ENCODE peak calls at places on chromosome 4, in seven cellular contexts. J, Y, E, W, T, M and X are unnamed samples.

GRCh38 chr4:143358923-143359694 is 22.4 kb downstream of the GAB1 start:
- DNase-seq in E (peak), W (no peak), M (peak), Y (no peak), T (peak), J (peak), X (peak)

GRCh38 chr4:101232074-101232776 is 115.1 kb downstream of the PPP3CA start:
- DNase-seq in T (no peak), E (no peak), Y (no peak), M (no peak), J (peak), W (no peak), X (no peak)

GRCh38 chr4:97910005-97910404 is 233.3 kb downstream of the STPG2 start:
- DNase-seq in T (no peak), J (peak), E (no peak), Y (no peak), M (peak), W (peak), X (no peak)

GRCh38 chr4:6999172-7000086 is 43.7 kb upstream of the TADA2B start:
- DNase-seq in E (no peak), W (no peak), Y (no peak), T (peak), J (no peak), M (no peak), X (no peak)

GRCh38 chr4:41613362-41613761 is 75.4 kb downstream of the LIMCH1 start:
- DNase-seq in M (no peak), W (no peak), J (no peak), E (no peak), T (no peak), Y (no peak), X (no peak)

GRCh38 chr4:6200011-6200921 is at the start of gene JAKMIP1:
- DNase-seq in W (peak), E (peak), T (peak), Y (peak), M (no peak), J (peak), X (peak)

GRCh38 chr4:42151568-42152506 is 618 bp downstream of the BEND4 start:
- DNase-seq in J (peak), T (peak), M (no peak), Y (no peak), E (peak), W (peak), X (peak)

GRCh38 chr4:155966661-155967060 is 13.0 kb upstream of the CTSO start:
- DNase-seq in W (no peak), Y (no peak), J (no peak), M (no peak), E (no peak), T (no peak), X (no peak)

GRCh38 chr4:115275615-115276014 is 162.2 kb upstream of the NDST4 start:
- DNase-seq in M (no peak), T (no peak), J (no peak), W (no peak), E (no peak), Y (no peak), X (no peak)

GRCh38 chr4:80161413-80162058 is 35.8 kb upstream of the PRDM8 start:
- DNase-seq in W (no peak), M (no peak), Y (no peak), J (no peak), T (no peak), E (no peak), X (no peak)

GRCh38 chr4:79862842-79863241 is 210.2 kb downstream of the ANTXR2 start:
- DNase-seq in T (no peak), E (no peak), W (peak), M (no peak), J (no peak), Y (no peak), X (no peak)

GRCh38 chr4:105149771-105150170 is 3.1 kb downstream of the TET2 start:
- DNase-seq in T (no peak), M (no peak), J (no peak), E (no peak), W (no peak), Y (no peak), X (no peak)

GRCh38 chr4:40526741-40527140 is 102.9 kb downstream of the RBM47 start:
- DNase-seq in E (no peak), W (no peak), J (no peak), M (no peak), Y (no peak), T (no peak), X (no peak)

GRCh38 chr4:55032788-55033187 is 92.6 kb downstream of the KDR start:
- DNase-seq in J (no peak), Y (no peak), T (no peak), W (no peak), E (no peak), M (no peak), X (no peak)

GRCh38 chr4:931960-932712 is at the start of the genes GAK and TMEM175:
- DNase-seq in W (peak), J (peak), E (peak), Y (peak), M (peak), T (peak), X (peak)
- TF ChIP-seq CTCF in W (no peak), J (no peak), E (peak), Y (no peak), M (no peak), T (peak), X (peak)

DNA sequence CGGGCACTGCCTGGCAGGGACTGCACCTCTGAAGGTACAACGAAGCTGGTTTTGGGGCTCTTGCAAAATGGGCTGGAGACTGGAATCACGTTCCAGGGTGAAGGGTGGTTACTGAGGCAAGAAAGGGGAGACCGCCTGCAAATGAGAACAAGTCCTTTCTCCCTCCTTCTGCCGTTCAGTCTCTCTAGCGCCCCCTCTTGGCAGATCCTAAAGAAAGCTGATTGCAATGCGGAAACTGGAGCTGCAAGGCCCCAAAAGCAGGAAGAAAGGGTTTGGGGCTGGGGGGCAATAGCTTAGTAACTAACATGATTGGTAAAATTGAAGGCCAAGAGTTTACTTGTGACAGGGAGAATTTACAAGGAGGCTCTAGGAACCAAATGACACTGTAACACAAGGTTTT is 222.6 kb upstream of the HAND2 start:
- DNase-seq in M (no peak), Y (no peak), E (peak), T (no peak), J (peak), W (peak), X (no peak)
- TF ChIP-seq CTCF in M (peak), Y (no peak), E (peak), T (no peak), J (peak), W (peak), X (peak)

DNA sequence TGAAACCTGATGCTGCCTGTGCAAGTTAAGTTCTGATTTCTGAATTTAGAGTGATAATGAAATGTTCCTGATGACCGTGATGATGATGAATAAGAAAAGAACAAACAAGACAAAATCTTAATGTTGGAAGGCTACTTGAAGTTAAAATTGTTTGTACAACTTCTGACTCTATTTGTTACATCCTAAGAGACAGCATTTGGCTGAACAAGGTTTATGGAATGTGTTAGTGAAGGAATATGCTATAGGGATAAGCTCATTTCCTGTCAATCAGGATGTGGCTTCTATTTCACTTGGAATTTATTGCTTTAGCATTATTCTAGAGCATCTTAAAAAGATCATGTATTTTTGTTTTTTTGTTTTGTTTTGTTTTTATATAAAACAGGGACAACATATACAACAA is 267.5 kb downstream of the FAT4 start:
- DNase-seq in Y (no peak), J (no peak), T (no peak), M (no peak), E (no peak), W (no peak), X (no peak)
- TF ChIP-seq CTCF in Y (no peak), J (no peak), T (no peak), M (no peak), E (no peak), W (no peak), X (no peak)

GRCh38 chr4:68575081-68575480 is 1.0 kb downstream of the UGT2B17 start:
- DNase-seq in E (no peak), J (peak), W (no peak), T (no peak), Y (no peak), M (no peak), X (no peak)

GRCh38 chr4:68576272-68577100 is at the start of gene UGT2B17:
- DNase-seq in J (peak), T (no peak), E (no peak), Y (no peak), W (no peak), M (no peak), X (peak)

GRCh38 chr4:68582339-68582717 is 6.2 kb upstream of the UGT2B17 start:
- DNase-seq in M (no peak), T (no peak), Y (no peak), W (no peak), J (no peak), E (no peak), X (no peak)

GRCh38 chr4:68581382-68582338 is 5.5 kb upstream of the UGT2B17 start:
- DNase-seq in M (no peak), J (no peak), W (no peak), E (no peak), Y (no peak), T (no peak), X (no peak)

DNA sequence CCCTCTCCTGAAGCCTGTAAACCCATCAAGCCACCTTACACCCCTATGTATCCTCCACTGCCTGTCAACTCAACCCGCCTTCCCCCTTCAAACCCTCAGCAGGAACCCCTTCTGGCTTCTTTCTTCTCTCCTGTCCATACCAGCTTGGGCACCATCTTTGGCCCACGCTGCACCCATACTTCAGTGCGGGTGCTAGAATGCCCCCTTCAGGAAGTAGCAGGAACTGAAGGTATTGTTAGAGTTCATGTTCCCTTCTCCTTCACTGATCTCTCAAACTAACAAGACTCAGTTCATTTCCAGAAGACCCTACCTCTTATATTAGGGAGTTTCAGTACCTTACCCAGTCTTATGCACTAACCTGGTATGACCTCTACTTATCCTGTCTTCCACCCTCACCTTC is 1.5 kb upstream of the UGT2B17 start:
- DNase-seq in W (no peak), E (no peak), J (no peak), M (no peak), T (no peak), Y (no peak), X (no peak)
- TF ChIP-seq CTCF in W (peak), E (no peak), J (peak), M (peak), T (no peak), Y (no peak), X (peak)

DNA sequence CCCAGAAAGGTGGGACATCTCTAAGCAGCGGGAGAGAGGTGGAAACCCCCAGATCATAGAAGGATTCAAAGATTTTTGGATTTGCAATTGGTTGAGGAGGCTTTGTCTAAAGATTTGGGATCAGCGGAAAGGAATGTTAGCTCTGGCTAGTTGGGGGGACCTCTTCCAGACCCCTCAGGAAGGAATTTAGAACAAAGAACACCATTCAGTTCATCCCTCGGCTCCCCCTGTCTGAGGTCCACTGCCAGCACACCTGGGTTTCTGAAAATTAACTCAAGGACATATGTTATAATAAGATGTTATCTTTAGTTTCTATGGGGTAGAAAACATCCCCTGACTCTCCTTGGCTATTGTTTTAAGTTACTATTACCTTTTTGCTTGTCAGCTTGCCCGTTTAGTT is 163.6 kb downstream of the CEP135 start:
- DNase-seq in W (no peak), J (no peak), E (no peak), Y (no peak), M (no peak), T (no peak), X (no peak)
- TF ChIP-seq CTCF in W (peak), J (no peak), E (no peak), Y (no peak), M (peak), T (no peak), X (no peak)

GRCh38 chr4:71648923-71649322 is 135.0 kb downstream of the GC start:
- DNase-seq in M (no peak), W (no peak), J (no peak), E (no peak), Y (no peak), T (no peak), X (no peak)
- TF ChIP-seq CTCF in M (no peak), W (no peak), J (no peak), E (no peak), Y (no peak), T (no peak), X (no peak)

GRCh38 chr4:107037188-107037587 is 1.1 kb upstream of the DKK2 start:
- DNase-seq in E (peak), Y (peak), T (no peak), J (no peak), W (peak), M (no peak), X (peak)

GRCh38 chr4:107035711-107036601 is at the start of gene DKK2:
- DNase-seq in E (peak), T (peak), M (no peak), W (peak), Y (no peak), J (no peak), X (peak)

GRCh38 chr4:107034982-107035710 is 967 bp downstream of the DKK2 start:
- DNase-seq in E (peak), T (peak), M (no peak), Y (no peak), W (peak), J (no peak), X (peak)

GRCh38 chr4:107036602-107037151 is 564 bp upstream of the DKK2 start:
- DNase-seq in J (no peak), T (no peak), Y (no peak), M (no peak), W (peak), E (no peak), X (peak)

DNA sequence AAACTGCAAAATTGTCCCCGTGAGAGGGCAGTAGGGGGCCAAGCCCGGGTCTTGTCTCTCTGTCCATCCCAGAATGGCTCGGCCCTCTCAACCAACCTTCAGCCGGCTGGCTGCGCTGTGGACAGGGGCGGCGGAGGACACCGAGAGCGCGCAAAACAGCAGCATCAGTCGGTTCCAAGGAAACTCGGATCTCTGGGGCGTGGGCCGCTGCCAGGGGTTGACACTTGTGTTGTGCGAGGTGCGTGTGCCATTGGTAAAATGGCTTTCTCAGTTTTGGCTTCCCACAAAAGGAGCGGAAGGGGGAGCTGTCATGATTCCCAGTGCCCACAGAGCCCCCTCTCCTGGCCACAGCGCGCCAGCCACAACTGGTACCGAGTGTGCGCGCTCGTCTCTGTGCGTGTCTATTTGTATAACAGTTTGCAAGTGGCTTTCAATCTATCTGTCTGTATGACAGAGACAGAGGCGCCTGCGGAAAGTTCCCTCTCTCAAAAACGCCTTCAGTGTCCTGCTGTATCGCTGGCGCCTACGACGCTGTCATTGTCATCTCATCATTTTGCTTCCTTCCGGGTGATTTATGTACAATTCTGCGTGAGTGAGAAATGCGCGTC is 1.9 kb downstream of the DKK2 start:
- DNase-seq in W (peak), E (peak), T (no peak), Y (no peak), J (no peak), M (no peak), X (no peak)
- TF ChIP-seq CTCF in W (peak), E (no peak), T (no peak), Y (no peak), J (no peak), M (peak), X (no peak)

GRCh38 chr4:176380352-176381157 is 60.8 kb downstream of the SPCS3 start:
- DNase-seq in T (no peak), E (no peak), J (no peak), W (no peak), Y (no peak), M (no peak), X (no peak)

GRCh38 chr4:176376032-176376614 is 56.4 kb downstream of the SPCS3 start:
- DNase-seq in M (no peak), Y (no peak), J (peak), T (no peak), W (no peak), E (no peak), X (peak)

GRCh38 chr4:176383273-176384077 is 63.7 kb downstream of the SPCS3 start:
- DNase-seq in J (no peak), M (no peak), W (no peak), T (no peak), Y (no peak), E (no peak), X (no peak)

DNA sequence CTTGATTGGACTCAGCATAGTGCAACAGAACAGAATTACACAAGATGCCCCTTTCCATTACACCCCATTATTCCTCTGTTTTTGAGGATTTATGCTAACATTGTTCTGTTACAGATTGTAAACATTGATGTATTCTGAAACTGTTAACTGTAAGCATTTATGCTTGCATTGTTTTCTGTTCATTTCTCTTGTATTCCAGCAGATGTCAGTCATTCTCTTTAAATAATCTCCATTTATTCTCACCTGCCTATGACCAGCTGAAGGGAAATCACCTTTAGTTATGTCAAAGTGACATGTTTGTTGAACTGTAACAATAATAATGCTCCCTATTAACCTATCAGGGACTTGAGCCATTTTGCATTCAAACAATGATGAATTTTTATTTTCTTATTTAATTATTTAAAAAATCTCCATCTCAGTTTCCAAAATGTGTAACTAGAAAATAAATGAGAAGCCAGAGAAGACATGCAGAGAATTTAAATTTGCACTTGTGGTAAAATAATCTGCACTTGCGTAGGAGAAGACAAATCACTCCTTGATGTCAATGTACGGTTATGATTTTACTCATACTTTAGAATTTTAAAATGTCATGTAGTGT is 58.0 kb downstream of the SPCS3 start:
- DNase-seq in M (no peak), J (peak), E (no peak), T (no peak), Y (no peak), W (no peak), X (peak)
- TF ChIP-seq CTCF in M (peak), J (peak), E (peak), T (no peak), Y (no peak), W (peak), X (peak)

GRCh38 chr4:72094054-72094780 is 62.4 kb downstream of the NPFFR2 start:
- DNase-seq in J (no peak), E (no peak), T (no peak), Y (no peak), W (peak), M (no peak), X (no peak)
- TF ChIP-seq CTCF in J (no peak), E (no peak), T (no peak), Y (no peak), W (no peak), M (no peak), X (no peak)

GRCh38 chr4:83644677-83645639 is 109.0 kb downstream of the GPAT3 start:
- DNase-seq in Y (no peak), J (peak), E (no peak), W (peak), T (no peak), M (no peak), X (peak)

GRCh38 chr4:83643036-83643435 is 107.1 kb downstream of the GPAT3 start:
- DNase-seq in T (no peak), W (no peak), J (no peak), Y (no peak), E (no peak), M (no peak), X (no peak)

GRCh38 chr4:83636930-83637329 is 101.0 kb downstream of the GPAT3 start:
- DNase-seq in Y (no peak), T (no peak), W (no peak), M (no peak), E (no peak), J (no peak), X (no peak)

GRCh38 chr4:83639849-83640493 is 104.1 kb downstream of the GPAT3 start:
- DNase-seq in Y (no peak), E (peak), W (peak), T (no peak), J (peak), M (no peak), X (peak)
- TF ChIP-seq CTCF in Y (peak), E (peak), W (peak), T (peak), J (peak), M (peak), X (peak)